ENCODE peak calls at places on chromosome 2, in nine cellular contexts. Z is GM10248; B is A549; L is lower lobe of right lung; J is CD8-positive, alpha-beta T cell; U is AG10803; C is GM13977; A is brain microvascular endothelial cell; G is suprapubic skin. T is an unnamed sample.

GRCh38 chr2:166410828-166411472 is 35.2 kb upstream of the SCN9A start:
- DNase-seq in Z (no peak), B (peak), L (no peak), J (no peak), U (peak), C (no peak), A (peak), G (no peak), T (no peak)

GRCh38 chr2:160252278-160252887 is 52.3 kb upstream of the ITGB6 start:
- DNase-seq in Z (peak), B (peak), L (no peak), J (no peak), U (peak), C (peak), A (no peak), G (no peak), T (no peak)

GRCh38 chr2:126843046-126843445 is 55.6 kb upstream of the TEX51 start:
- DNase-seq in Z (no peak), B (no peak), L (no peak), J (no peak), U (no peak), C (no peak), A (no peak), G (no peak), T (no peak)

GRCh38 chr2:65613968-65614555 is 181.7 kb upstream of the SPRED2 start:
- DNase-seq in Z (no peak), B (no peak), L (no peak), J (no peak), U (no peak), C (no peak), A (no peak), G (no peak), T (no peak)

GRCh38 chr2:67612576-67612981 is 215.4 kb downstream of the ETAA1 start:
- DNase-seq in Z (no peak), B (no peak), L (no peak), J (no peak), U (peak), C (no peak), A (no peak), G (no peak), T (no peak)

GRCh38 chr2:58539973-58540372 is 298.8 kb upstream of the FANCL start:
- DNase-seq in Z (no peak), B (peak), L (no peak), J (no peak), U (no peak), C (no peak), A (no peak), G (no peak), T (no peak)

GRCh38 chr2:85277416-85278158 is 50.2 kb downstream of the TGOLN2 start:
- DNase-seq in Z (no peak), B (no peak), L (no peak), J (no peak), U (peak), C (no peak), A (peak), G (no peak), T (no peak)

GRCh38 chr2:29218550-29219125 is 103.4 kb downstream of the CLIP4 start:
- DNase-seq in Z (no peak), B (no peak), L (no peak), J (no peak), U (no peak), C (no peak), A (no peak), G (no peak), T (no peak)

GRCh38 chr2:16774091-16774490 is 108.5 kb upstream of the CYRIA start:
- DNase-seq in Z (no peak), B (no peak), L (no peak), J (no peak), U (peak), C (no peak), A (no peak), G (no peak), T (no peak)

GRCh38 chr2:193985272-193985671 is 1671.8 kb upstream of the SLC39A10 start:
- DNase-seq in Z (no peak), B (no peak), L (no peak), J (no peak), U (no peak), C (no peak), A (no peak), G (no peak), T (no peak)

GRCh38 chr2:101442667-101443061 is 32.2 kb downstream of the RFX8 start:
- DNase-seq in Z (no peak), B (peak), L (no peak), J (no peak), U (peak), C (no peak), A (peak), G (no peak), T (no peak)

GRCh38 chr2:231294116-231294515 is 95.7 kb downstream of the ARMC9 start:
- DNase-seq in Z (no peak), B (no peak), L (no peak), J (no peak), U (no peak), C (no peak), A (no peak), G (no peak), T (no peak)

GRCh38 chr2:222798528-222798927 is 62.3 kb upstream of the ACSL3 start:
- DNase-seq in Z (no peak), B (no peak), L (no peak), J (no peak), U (no peak), C (no peak), A (no peak), G (no peak), T (no peak)

DNA sequence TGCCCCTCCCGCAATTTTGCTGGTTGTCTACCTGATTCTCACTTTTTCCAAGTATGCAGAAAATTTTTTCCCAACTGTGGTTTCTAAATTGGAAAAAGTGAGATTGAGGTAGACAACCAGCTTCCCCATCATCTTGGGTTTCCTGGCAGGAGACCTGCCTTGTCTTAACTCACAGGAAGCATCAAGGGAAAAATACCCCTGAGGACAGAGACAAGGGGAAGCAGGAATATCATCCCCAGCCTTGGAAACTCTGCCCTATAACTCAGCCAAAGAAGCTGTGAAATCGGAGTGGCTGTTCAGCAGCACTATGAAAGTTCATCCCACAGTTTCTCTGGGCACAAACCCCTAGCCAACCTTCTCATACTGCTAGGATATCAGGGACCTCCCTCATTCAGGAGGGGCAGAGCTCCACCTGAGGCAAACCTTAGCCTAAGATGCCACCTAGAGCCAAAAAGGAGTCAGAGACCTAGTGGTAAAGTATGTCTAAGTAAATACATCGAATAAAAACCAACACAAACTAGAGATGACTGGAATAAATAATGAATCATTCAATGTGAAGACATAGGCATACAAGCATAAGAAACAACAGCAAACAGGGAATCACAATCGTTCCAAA is 68.2 kb downstream of the ZSWIM2 start:
- DNase-seq in Z (no peak), B (peak), L (no peak), J (no peak), U (peak), C (peak), A (peak), G (no peak), T (no peak)
- TF ChIP-seq CTCF in Z (no peak), B (peak), L (no peak), J (no peak), U (no peak), C (peak), A (peak), G (no peak), T (peak)

GRCh38 chr2:238168196-238168815 is 9.5 kb downstream of the ERFE start:
- DNase-seq in Z (peak), B (no peak), L (no peak), J (no peak), U (no peak), C (peak), A (no peak), G (no peak), T (no peak)
- TF ChIP-seq CTCF in Z (no peak), B (no peak), L (no peak), J (no peak), U (no peak), C (no peak), A (no peak), G (no peak), T (no peak)

GRCh38 chr2:103179800-103180199 is 418.0 kb downstream of the TMEM182 start:
- DNase-seq in Z (no peak), B (no peak), L (no peak), J (no peak), U (no peak), C (no peak), A (no peak), G (no peak), T (no peak)

GRCh38 chr2:103183061-103183460 is 421.2 kb downstream of the TMEM182 start:
- DNase-seq in Z (no peak), B (no peak), L (no peak), J (no peak), U (no peak), C (no peak), A (no peak), G (no peak), T (no peak)
- TF ChIP-seq CTCF in Z (no peak), B (no peak), L (no peak), J (no peak), U (no peak), C (no peak), A (no peak), G (no peak), T (peak)

GRCh38 chr2:52974127-52974526 is 793.5 kb upstream of the CHAC2 start:
- DNase-seq in Z (no peak), B (no peak), L (no peak), J (no peak), U (no peak), C (no peak), A (no peak), G (no peak), T (no peak)

GRCh38 chr2:52976132-52976949 is 791.3 kb upstream of the CHAC2 start:
- DNase-seq in Z (no peak), B (peak), L (no peak), J (no peak), U (no peak), C (no peak), A (peak), G (no peak), T (no peak)
- TF ChIP-seq CTCF in Z (peak), B (peak), L (peak), J (no peak), U (peak), C (peak), A (peak), G (no peak), T (peak)

GRCh38 chr2:173972636-173973035 is 7.5 kb upstream of the SP3 start:
- DNase-seq in Z (no peak), B (peak), L (no peak), J (no peak), U (no peak), C (no peak), A (no peak), G (no peak), T (no peak)
- TF ChIP-seq CTCF in Z (no peak), B (no peak), L (no peak), J (no peak), U (no peak), C (no peak), A (no peak), G (no peak), T (no peak)

DNA sequence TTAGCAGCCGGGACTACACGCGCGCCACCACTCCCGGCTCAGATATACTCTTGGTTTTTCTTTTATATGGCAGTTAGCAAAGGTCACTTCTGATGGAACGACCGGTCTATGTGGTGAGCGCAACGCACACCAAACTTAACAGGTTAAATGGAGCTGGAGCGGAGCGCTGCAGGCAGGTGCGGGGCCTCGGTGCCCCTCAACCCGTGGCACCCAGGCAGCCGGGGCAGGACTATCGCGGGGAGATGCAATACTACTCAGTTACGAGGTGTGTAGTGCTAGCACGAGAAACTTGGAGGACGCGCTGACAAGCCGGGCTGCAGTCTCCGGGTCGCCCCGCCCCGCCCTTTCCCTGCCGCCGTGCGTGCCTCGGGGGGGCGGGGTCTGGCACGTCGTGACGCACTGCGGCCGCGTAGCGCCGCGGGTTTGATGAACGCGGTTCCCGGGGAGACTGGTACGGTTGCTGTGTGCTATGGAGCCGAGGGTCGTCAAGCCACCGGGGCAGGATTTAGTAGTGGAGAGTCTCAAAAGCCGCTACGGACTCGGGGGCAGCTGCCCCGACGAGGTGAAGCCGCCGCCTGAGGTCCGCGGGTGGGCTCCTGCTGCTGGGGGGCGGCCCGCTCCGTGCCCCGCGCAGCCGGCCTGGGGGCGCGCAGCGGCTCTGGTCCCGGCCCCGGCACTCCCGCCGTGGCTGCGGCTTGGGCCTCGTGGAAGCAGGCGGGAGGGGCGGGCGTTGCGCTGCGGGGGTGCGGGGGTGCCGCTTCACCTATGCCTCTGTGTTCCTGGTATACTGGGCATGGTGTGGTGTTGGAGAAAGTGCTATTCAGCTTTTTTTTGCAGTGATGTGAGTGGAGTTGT is at the start of gene CCDC138:
- DNase-seq in Z (peak), B (peak), L (peak), J (peak), U (peak), C (peak), A (peak), G (peak), T (peak)
- TF ChIP-seq CTCF in Z (no peak), B (no peak), L (no peak), J (no peak), U (no peak), C (no peak), A (no peak), G (no peak), T (no peak)

GRCh38 chr2:75464348-75464946 is 96.3 kb downstream of the EVA1A start:
- DNase-seq in Z (peak), B (peak), L (no peak), J (no peak), U (peak), C (peak), A (peak), G (no peak), T (no peak)

GRCh38 chr2:75465317-75465998 is 95.3 kb downstream of the EVA1A start:
- DNase-seq in Z (no peak), B (peak), L (no peak), J (no peak), U (peak), C (no peak), A (peak), G (no peak), T (no peak)

GRCh38 chr2:75462714-75463113 is 98.0 kb downstream of the EVA1A start:
- DNase-seq in Z (no peak), B (no peak), L (no peak), J (no peak), U (no peak), C (no peak), A (no peak), G (no peak), T (no peak)

DNA sequence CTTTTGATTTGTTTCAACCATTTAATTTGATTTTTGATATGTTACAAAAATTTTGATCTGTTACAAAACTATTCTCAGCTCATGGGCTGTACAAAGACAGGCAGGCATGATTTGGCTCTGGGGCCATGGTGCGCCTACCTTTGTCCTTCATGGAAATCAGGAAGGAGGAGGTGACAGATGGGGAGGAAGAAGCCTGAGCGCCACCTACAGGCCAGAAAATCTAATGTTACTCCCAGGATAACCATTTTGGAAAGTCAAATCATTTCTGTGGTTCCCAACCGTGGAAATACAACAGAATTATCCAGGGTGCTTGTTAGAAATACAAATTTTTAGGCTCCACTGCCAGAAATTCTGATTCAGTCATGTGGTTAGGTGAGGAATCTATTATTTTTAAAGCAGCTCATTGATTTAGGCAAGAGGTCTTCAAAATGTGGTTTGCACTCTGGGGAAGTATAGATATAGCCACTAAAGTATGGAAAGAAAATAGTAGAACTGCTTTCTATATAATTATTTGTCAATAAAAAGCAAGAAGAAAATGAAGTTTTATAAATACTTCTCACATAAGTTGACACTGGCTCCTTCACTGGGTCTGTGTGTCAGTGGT is 93.9 kb downstream of the EVA1A start:
- DNase-seq in Z (peak), B (peak), L (peak), J (no peak), U (peak), C (peak), A (peak), G (no peak), T (no peak)
- TF ChIP-seq CTCF in Z (peak), B (peak), L (peak), J (peak), U (peak), C (peak), A (peak), G (no peak), T (peak)